ENCODE peak calls at places on chromosomes 13 and 19, in four cellular contexts. C is H1, E is HepG2, F is GM12878. D is an unnamed sample.

GRCh38 chr19:11763611-11764010 is 3.2 kb upstream of the ZNF441 start:
- DNase-seq in F (no peak), C (no peak), E (no peak), D (no peak)

GRCh38 chr13:48682452-48682851 is 28.7 kb downstream of the CYSLTR2 start:
- DNase-seq in F (no peak), C (no peak), E (no peak), D (no peak)

GRCh38 chr19:14073232-14073924 is 792 bp downstream of the MISP3 start:
- DNase-seq in C (no peak), F (no peak), E (no peak), D (peak; percentile 92)

GRCh38 chr13:21812192-21812626 is 141.3 kb downstream of the FGF9 start:
- DNase-seq in C (no peak), F (no peak), E (peak; percentile 25), D (no peak)

GRCh38 chr19:41309225-41310030 is 544 bp upstream of the CCDC97 start:
- DNase-seq in F (no peak), C (no peak), E (no peak), D (no peak)

GRCh38 chr19:22620912-22621311 is 13.2 kb upstream of the ZNF492 start:
- DNase-seq in C (no peak), F (no peak), E (no peak), D (no peak)

GRCh38 chr19:13082192-13083007 is 20.3 kb downstream of the LYL1 start:
- DNase-seq in C (no peak), E (peak; percentile 52), F (no peak), D (peak; percentile 66)

GRCh38 chr19:29687244-29687896 is 22.1 kb downstream of the PLEKHF1 start:
- DNase-seq in E (no peak), F (no peak), C (no peak), D (no peak)

GRCh38 chr13:92255533-92255932 is 857.1 kb downstream of the GPC5 start:
- DNase-seq in E (no peak), F (no peak), C (no peak), D (no peak)

GRCh38 chr13:37918116-37919100 is 48.8 kb upstream of the TRPC4 start:
- DNase-seq in F (no peak), C (no peak), E (no peak), D (no peak)

GRCh38 chr13:32164622-32165268 is 133.2 kb downstream of the FRY start:
- DNase-seq in C (peak; percentile 10), F (peak; percentile 11), E (peak; percentile 69), D (peak; percentile 46)

GRCh38 chr13:46962286-46962941 is 65.6 kb upstream of the HTR2A start:
- DNase-seq in E (no peak), F (no peak), C (no peak), D (no peak)

GRCh38 chr13:43751624-43752023 is 35.1 kb downstream of the ENOX1 start:
- DNase-seq in E (no peak), F (no peak), C (no peak), D (no peak)

GRCh38 chr19:39679791-39680168 is 24.1 kb downstream of the LGALS16 start:
- DNase-seq in F (no peak), E (no peak), C (no peak), D (no peak)

GRCh38 chr19:33125929-33126388 is 6.0 kb upstream of the WDR88 start:
- DNase-seq in F (peak; percentile 16), E (peak; percentile 36), C (no peak), D (peak; percentile 81)

GRCh38 chr13:31675521-31675953 is 63.8 kb upstream of the RXFP2 start:
- DNase-seq in F (no peak), C (no peak), E (no peak), D (peak; percentile 62)

GRCh38 chr19:5627395-5627904 is 4.6 kb downstream of the SAFB start:
- DNase-seq in F (peak; percentile 48), C (no peak), E (no peak), D (no peak)

GRCh38 chr19:16328824-16329482 is 4.3 kb downstream of the KLF2 start:
- DNase-seq in E (no peak), C (no peak), F (no peak), D (no peak)

GRCh38 chr19:4568884-4569283 is 9.4 kb upstream of the SEMA6B start:
- DNase-seq in C (no peak), E (no peak), F (no peak), D (no peak)

GRCh38 chr13:36414461-36414860 is 17.8 kb upstream of the CCNA1 start:
- DNase-seq in C (no peak), F (no peak), E (no peak), D (no peak)

GRCh38 chr13:49457221-49457620 is 13.1 kb downstream of the SETDB2 start:
- DNase-seq in E (no peak), C (no peak), F (no peak), D (no peak)

GRCh38 chr13:109782823-109783411 is 3.5 kb downstream of the IRS2 start:
- DNase-seq in E (no peak), C (no peak), F (no peak), D (peak; percentile 41)

GRCh38 chr13:100389617-100390016 is 199.0 kb downstream of the GGACT start:
- DNase-seq in C (no peak), E (no peak), F (no peak), D (no peak)

GRCh38 chr19:39971380-39971841 is 446 bp downstream of the PSMC4 start:
- DNase-seq in C (no peak), F (no peak), E (no peak), D (no peak)

GRCh38 chr13:24282256-24282655 is 27.1 kb upstream of the C1QTNF9 start:
- DNase-seq in F (no peak), C (no peak), E (no peak), D (peak; percentile 63)

GRCh38 chr13:24286624-24287023 is 22.8 kb upstream of the C1QTNF9 start:
- DNase-seq in C (no peak), E (no peak), F (no peak), D (no peak)

GRCh38 chr13:24281188-24282008 is 28.0 kb upstream of the C1QTNF9 start:
- DNase-seq in E (no peak), F (no peak), C (no peak), D (no peak)

GRCh38 chr13:24287748-24288287 is 21.6 kb upstream of the C1QTNF9 start:
- DNase-seq in E (no peak), F (no peak), C (no peak), D (peak; percentile 70)

GRCh38 chr13:24284876-24285275 is 24.5 kb upstream of the C1QTNF9 start:
- DNase-seq in C (no peak), E (no peak), F (no peak), D (no peak)
- TF ChIP-seq TCF12 in C (no peak), E (no peak), F (no peak), D (no peak)

GRCh38 chr19:55497777-55498176 is 9.5 kb downstream of the SSC5D start:
- DNase-seq in C (no peak), F (no peak), E (no peak), D (no peak)

GRCh38 chr19:55498246-55498645 is 10.0 kb downstream of the SSC5D start:
- DNase-seq in C (no peak), F (no peak), E (no peak), D (no peak)

GRCh38 chr19:55493650-55494171 is 5.5 kb downstream of the SSC5D start:
- DNase-seq in F (no peak), E (no peak), C (no peak), D (no peak)

GRCh38 chr19:55494172-55494761 is 6.0 kb downstream of the SSC5D start:
- DNase-seq in F (no peak), E (no peak), C (no peak), D (no peak)

GRCh38 chr19:55495646-55496349 is 7.6 kb downstream of the SSC5D start:
- DNase-seq in C (peak; percentile 58), F (no peak), E (no peak), D (no peak)
- TF ChIP-seq TCF12 in C (no peak), F (no peak), E (no peak), D (no peak)

DNA sequence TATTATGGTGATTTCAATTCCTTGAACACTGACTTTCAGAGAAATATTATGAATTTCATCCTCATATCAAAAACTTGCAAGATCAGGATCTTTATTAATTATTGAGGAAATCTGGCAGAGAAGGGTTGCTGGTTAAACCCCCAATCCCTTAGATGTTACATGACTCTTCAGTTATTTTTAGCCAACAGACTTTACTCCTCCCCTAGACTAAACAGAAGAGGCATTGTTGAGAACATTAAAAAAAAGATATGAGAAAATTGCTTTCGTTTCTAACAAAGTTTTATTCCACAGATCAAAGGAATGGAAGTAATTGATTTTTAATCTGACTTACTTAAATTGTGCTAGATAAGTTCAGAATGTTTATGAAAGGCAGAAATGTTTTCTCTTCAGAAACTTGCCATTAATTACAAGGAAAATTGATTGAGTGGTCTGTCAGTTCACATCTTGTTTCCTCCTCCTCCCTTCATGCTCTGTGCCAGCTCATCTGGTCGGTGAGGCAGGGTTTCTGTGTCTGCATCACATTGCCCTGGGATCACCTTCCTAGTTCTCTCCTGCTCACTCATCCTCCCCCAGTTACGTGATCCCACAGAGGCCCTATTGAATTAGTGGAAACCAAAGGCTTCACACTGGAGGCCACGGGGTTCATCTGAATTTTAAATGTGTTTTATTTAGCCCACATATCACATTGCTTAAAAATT is 378.6 kb downstream of the LMO7 start:
- DNase-seq in E (no peak), C (no peak), F (no peak), D (no peak)
- TF ChIP-seq TCF12 in E (no peak), C (no peak), F (no peak), D (peak; percentile 45)

DNA sequence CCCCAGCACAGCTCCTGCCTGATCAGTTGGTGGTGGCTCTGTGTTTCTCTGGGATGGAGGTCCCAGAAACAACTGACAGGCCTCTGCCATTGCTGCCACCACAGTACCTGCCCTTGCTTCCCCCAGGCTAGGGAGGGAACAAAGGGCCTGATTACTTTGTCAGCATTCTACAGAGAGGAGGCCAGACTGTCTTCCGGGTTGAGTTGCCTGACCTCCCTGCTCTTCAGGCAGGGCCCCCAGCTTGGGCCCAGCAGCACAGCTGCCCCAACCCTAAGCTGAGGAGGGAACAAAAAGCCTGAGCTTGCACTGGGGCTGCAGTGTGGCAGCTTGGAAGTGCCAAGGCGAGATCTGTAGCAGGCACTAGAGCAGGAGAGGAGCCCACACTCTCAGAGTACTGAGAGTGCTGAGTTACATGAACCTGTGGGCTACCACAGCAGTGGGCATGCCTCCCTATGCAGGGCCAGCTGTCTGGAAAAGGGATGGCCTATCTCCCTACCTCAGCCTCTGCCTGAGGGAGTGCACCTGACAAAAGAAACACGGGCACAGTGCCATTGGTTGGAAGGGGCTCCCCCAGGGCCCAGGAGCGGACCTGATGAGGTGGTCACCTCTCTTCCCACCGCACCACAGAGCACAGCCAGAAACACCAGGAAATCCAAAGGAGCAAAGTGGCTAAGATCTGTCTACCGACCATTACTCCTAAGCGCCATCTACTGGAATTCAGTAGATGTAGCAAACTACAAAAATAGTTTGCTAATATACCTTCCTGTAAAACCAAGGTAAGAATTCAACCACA is 24.4 kb downstream of the SLC25A15 start:
- DNase-seq in E (peak; percentile 30), F (no peak), C (no peak), D (peak; percentile 27)
- TF ChIP-seq TCF12 in E (no peak), F (no peak), C (no peak), D (no peak)

GRCh38 chr19:7739801-7740659 is 7.3 kb downstream of the CD209 start:
- DNase-seq in F (no peak), C (no peak), E (no peak), D (no peak)
- TF ChIP-seq TCF12 in F (no peak), C (no peak), E (no peak), D (no peak)

D was measured in SK-N-SH.